ENCODE peak calls at places on chromosomes 3 and 15, in six cellular contexts. B is fibroblast of mammary gland; O is CD4-positive, alpha-beta T cell; M is AG04450; J is progenitor cell of endocrine pancreas; Z is psoas muscle. V is an unnamed sample.

GRCh38 chr3:134419966-134420321 is 45.7 kb upstream of the AMOTL2 start:
- DNase-seq in B (no peak), O (no peak), M (no peak), J (no peak), Z (no peak), V (no peak)

GRCh38 chr3:134201201-134202130 is 49.2 kb downstream of the RYK start:
- DNase-seq in B (peak; percentile 89), O (no peak), M (peak; percentile 63), J (no peak), Z (no peak), V (no peak)

GRCh38 chr3:79517766-79518413 is 249.9 kb downstream of the ROBO1 start:
- DNase-seq in B (peak; percentile 35), O (no peak), M (no peak), J (no peak), Z (no peak), V (no peak)

GRCh38 chr15:71250936-71251468 is 135.7 kb downstream of the THSD4 start:
- DNase-seq in B (no peak), O (no peak), M (no peak), J (no peak), Z (no peak), V (no peak)

GRCh38 chr3:169402667-169403360 is 260.7 kb downstream of the MECOM start:
- DNase-seq in B (no peak), O (no peak), M (no peak), J (no peak), Z (no peak), V (no peak)

GRCh38 chr3:58487140-58487886 is 4.6 kb upstream of the KCTD6 start:
- DNase-seq in B (peak; percentile 78), O (no peak), M (no peak), J (no peak), Z (peak; percentile 38), V (peak; percentile 68)

GRCh38 chr3:17233398-17233800 is 348.6 kb downstream of the PLCL2 start:
- DNase-seq in B (peak; percentile 77), O (peak; percentile 23), M (peak; percentile 20), J (no peak), Z (no peak), V (peak; percentile 43)

GRCh38 chr15:93941687-93942086 is 289.7 kb upstream of the MCTP2 start:
- DNase-seq in B (no peak), O (no peak), M (no peak), J (no peak), Z (no peak), V (no peak)

GRCh38 chr3:173747427-173747826 is 349.9 kb downstream of the NLGN1 start:
- DNase-seq in B (peak; percentile 39), O (no peak), M (no peak), J (no peak), Z (no peak), V (no peak)

GRCh38 chr15:60757831-60758570 is 279.1 kb upstream of the ICE2 start:
- DNase-seq in B (peak; percentile 55), O (no peak), M (no peak), J (no peak), Z (no peak), V (no peak)

GRCh38 chr15:88843334-88843733 is 40.1 kb downstream of the ACAN start:
- DNase-seq in B (no peak), O (no peak), M (no peak), J (no peak), Z (no peak), V (no peak)

GRCh38 chr15:92917606-92918407 is 17.7 kb downstream of the CHD2 start:
- DNase-seq in B (peak; percentile 95), O (peak; percentile 89), M (peak; percentile 83), J (peak; percentile 76), Z (peak; percentile 92), V (peak; percentile 92)

GRCh38 chr3:181176610-181177009 is 187.1 kb upstream of the DNAJC19 start:
- DNase-seq in B (peak; percentile 56), O (peak; percentile 16), M (peak; percentile 4), J (no peak), Z (peak; percentile 47), V (no peak)

GRCh38 chr3:138407236-138407907 is 27.0 kb upstream of the ESYT3 start:
- DNase-seq in B (no peak), O (no peak), M (no peak), J (no peak), Z (no peak), V (no peak)

GRCh38 chr3:127803619-127804018 is 18.7 kb downstream of the MGLL start:
- DNase-seq in B (peak; percentile 98), O (no peak), M (peak; percentile 72), J (no peak), Z (no peak), V (peak; percentile 10)

GRCh38 chr3:192847918-192848317 is 69.7 kb downstream of the MB21D2 start:
- DNase-seq in B (no peak), O (no peak), M (peak; percentile 71), J (no peak), Z (no peak), V (no peak)

GRCh38 chr3:51691021-51691420 is 15.8 kb upstream of the GRM2 start:
- DNase-seq in B (no peak), O (no peak), M (no peak), J (no peak), Z (no peak), V (no peak)

GRCh38 chr3:63961891-63962290 is 49.7 kb upstream of the SCAANT1 start:
- DNase-seq in B (peak; percentile 59), O (no peak), M (no peak), J (no peak), Z (no peak), V (no peak)

GRCh38 chr3:40258555-40258954 is 51.0 kb upstream of the EIF1B start:
- DNase-seq in B (peak; percentile 52), O (no peak), M (no peak), J (no peak), Z (no peak), V (no peak)

GRCh38 chr3:14157951-14158350 is 20.4 kb downstream of the XPC start:
- DNase-seq in B (no peak), O (no peak), M (no peak), J (no peak), Z (no peak), V (no peak)

GRCh38 chr3:197667968-197668367 is 68.7 kb downstream of the RUBCN start:
- DNase-seq in B (no peak), O (no peak), M (no peak), J (no peak), Z (no peak), V (no peak)

GRCh38 chr3:21294768-21295167 is 456.2 kb downstream of the ZNF385D start:
- DNase-seq in B (peak; percentile 53), O (no peak), M (no peak), J (no peak), Z (no peak), V (no peak)

GRCh38 chr3:17110665-17111396 is 226.1 kb downstream of the PLCL2 start:
- DNase-seq in B (no peak), O (no peak), M (no peak), J (no peak), Z (no peak), V (no peak)

GRCh38 chr15:35724626-35725025 is 178.7 kb upstream of the DPH6 start:
- DNase-seq in B (no peak), O (no peak), M (no peak), J (no peak), Z (no peak), V (no peak)

GRCh38 chr3:39180546-39181346 is 11.6 kb downstream of the XIRP1 start:
- DNase-seq in B (peak; percentile 76), O (peak; percentile 87), M (no peak), J (peak; percentile 81), Z (peak; percentile 95), V (peak; percentile 74)

GRCh38 chr3:156843071-156843808 is 17.1 kb downstream of the LEKR1 start:
- DNase-seq in B (no peak), O (no peak), M (no peak), J (no peak), Z (no peak), V (no peak)

DNA sequence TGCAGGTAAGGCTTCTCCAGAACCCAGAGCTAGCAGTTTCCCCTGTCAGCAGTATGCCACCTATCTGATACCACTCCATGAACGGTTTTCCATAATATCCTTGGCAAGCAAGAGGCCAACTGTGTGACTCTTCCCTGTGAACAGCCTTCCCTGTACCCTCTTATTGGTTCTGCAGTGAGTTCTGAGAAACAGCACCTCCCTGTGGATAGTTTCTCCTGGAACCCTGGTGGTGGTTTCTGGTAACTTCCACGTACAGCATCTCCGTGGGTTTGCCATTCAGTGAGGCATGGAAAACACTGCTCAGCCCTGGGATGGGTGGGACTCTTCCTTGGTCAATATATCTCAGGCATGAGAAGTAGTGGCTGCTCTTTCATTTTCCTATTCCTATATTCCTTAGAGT is 19.4 kb upstream of the SERPINI2 start:
- DNase-seq in B (peak; percentile 4), O (no peak), M (no peak), J (no peak), Z (no peak), V (no peak)
- TF ChIP-seq CTCF in B (peak; percentile 25), O (no peak), M (peak; percentile 23), J (peak; percentile 47), Z (no peak), V (peak; percentile 48)

GRCh38 chr3:66133853-66134445 is 86.9 kb upstream of the SLC25A26 start:
- DNase-seq in B (no peak), O (no peak), M (no peak), J (no peak), Z (no peak), V (no peak)
- TF ChIP-seq CTCF in B (no peak), O (no peak), M (no peak), J (no peak), Z (no peak), V (no peak)

DNA sequence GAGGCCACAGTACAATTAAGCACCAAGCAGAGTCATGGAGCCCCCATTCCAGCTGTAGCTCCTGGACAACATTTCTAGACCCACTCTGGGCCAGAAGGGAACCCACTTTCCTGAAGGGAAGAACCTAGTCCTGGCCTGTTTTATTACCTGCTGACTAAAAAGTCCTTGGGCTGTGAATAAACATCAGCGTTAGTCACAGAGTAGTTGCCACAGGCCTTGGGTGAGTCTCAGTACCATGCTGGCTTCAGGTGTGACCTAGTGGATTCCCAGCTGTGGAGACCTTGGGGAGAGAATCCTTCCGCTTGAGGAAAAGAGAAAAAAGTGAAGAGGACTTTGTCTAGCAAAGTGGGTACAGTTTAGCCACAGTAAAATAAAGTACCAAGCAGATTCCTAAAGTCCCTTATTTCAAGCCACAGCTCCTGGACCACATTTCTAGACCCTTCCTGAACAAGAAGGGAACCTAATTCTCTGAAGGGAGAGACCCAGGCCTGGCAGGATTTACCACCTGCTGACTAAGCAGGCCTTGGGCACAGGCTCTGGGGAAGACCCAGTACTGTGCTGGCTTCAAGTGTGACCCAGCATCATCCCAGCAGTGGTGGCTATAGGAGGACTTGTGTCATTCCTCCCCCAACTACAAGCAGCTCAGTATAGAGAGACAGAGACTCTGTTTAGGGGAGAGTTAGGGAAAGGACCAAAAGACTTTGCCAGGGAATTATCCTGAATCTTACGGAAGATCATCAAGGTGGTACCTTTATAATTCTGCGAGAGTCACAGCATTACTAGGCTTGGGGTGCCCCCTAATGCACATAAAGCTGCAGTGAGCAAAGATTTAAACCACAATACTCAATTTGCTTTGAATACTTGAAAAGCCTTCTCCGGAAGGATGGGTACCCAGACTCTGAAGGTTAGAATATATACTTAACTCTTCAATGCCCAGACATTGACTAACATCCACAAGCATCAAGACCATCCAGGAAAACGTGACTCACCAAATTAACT is 118.2 kb upstream of the KCNH8 start:
- DNase-seq in B (no peak), O (no peak), M (no peak), J (no peak), Z (no peak), V (no peak)
- TF ChIP-seq CTCF in B (no peak), O (no peak), M (no peak), J (peak; percentile 27), Z (no peak), V (no peak)

DNA sequence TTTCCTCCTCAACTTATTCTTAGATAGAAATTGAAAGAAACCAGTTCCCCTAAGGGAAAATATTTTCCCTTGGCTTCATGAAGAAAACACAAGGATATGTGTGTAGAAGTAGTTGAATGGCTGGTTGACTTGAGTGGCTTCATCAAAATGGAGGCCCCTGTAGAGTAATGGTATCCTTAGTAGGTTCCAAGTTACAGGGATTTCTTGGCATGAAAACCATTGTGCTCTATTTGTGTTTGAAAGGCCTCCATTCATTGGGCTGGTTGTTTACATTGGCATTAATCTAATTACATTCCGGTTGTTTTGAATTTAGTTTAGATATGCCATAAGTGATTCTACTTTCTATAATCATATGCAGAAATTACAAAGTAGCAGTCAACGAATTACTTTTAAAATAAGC is 76.7 kb downstream of the EPHA3 start:
- DNase-seq in B (no peak), O (no peak), M (no peak), J (no peak), Z (no peak), V (no peak)
- TF ChIP-seq CTCF in B (no peak), O (no peak), M (no peak), J (no peak), Z (no peak), V (no peak)